ENCODE peak calls at places on chromosomes 11 and 22, in nine cellular contexts. U is heart right ventricle, J is PC-3, O is GM12865, M is neural crest cell, L is bronchial epithelial cell, Y is CD14-positive monocyte, P is hepatocyte, W is GM13976. B is an unnamed sample.

GRCh38 chr11:18239655-18240054 is 3.1 kb upstream of the SAA4 start:
- DNase-seq in U (no peak), J (no peak), O (no peak), M (no peak), L (no peak), Y (no peak), P (no peak), W (no peak), B (no peak)

GRCh38 chr22:40325315-40325714 is 21.0 kb upstream of the ADSL start:
- DNase-seq in U (no peak), J (no peak), O (peak), M (no peak), L (no peak), Y (no peak), P (no peak), W (no peak), B (peak)

GRCh38 chr11:57417056-57417455 is 9.9 kb downstream of the SLC43A3 start:
- DNase-seq in U (no peak), J (no peak), O (no peak), M (no peak), L (no peak), Y (no peak), P (no peak), W (no peak), B (no peak)

GRCh38 chr22:45240810-45241631 is at the start of gene KIAA0930:
- DNase-seq in U (peak), J (peak), O (peak), M (peak), L (no peak), Y (peak), P (peak), W (peak), B (peak)

GRCh38 chr11:132106336-132106982 is 736.0 kb downstream of the NTM start:
- DNase-seq in U (no peak), J (peak), O (no peak), M (no peak), L (peak), Y (no peak), P (no peak), W (no peak), B (no peak)

GRCh38 chr22:20111689-20112622 is 3.9 kb upstream of the RANBP1 start:
- DNase-seq in U (no peak), J (no peak), O (no peak), M (no peak), L (no peak), Y (no peak), P (no peak), W (no peak), B (no peak)

GRCh38 chr22:24591286-24591830 is 1.5 kb downstream of the LRRC75B start:
- DNase-seq in U (no peak), J (no peak), O (no peak), M (no peak), L (no peak), Y (no peak), P (no peak), W (no peak), B (no peak)

GRCh38 chr22:20777420-20778177 is 3.7 kb downstream of the SERPIND1 start:
- DNase-seq in U (no peak), J (peak), O (no peak), M (no peak), L (peak), Y (no peak), P (peak), W (no peak), B (no peak)

GRCh38 chr11:90134420-90135003 is at the start of gene NAALAD2:
- DNase-seq in U (peak), J (no peak), O (peak), M (peak), L (no peak), Y (no peak), P (peak), W (peak), B (no peak)

GRCh38 chr22:36386900-36387663 is 685 bp downstream of the MYH9 start:
- DNase-seq in U (peak), J (no peak), O (peak), M (no peak), L (no peak), Y (peak), P (peak), W (peak), B (peak)

GRCh38 chr11:26976389-26976788 is 17.5 kb upstream of the FIBIN start:
- DNase-seq in U (no peak), J (peak), O (no peak), M (no peak), L (peak), Y (no peak), P (no peak), W (no peak), B (no peak)

GRCh38 chr11:126336646-126337045 is 18.8 kb upstream of the ST3GAL4 start:
- DNase-seq in U (no peak), J (no peak), O (no peak), M (no peak), L (no peak), Y (no peak), P (no peak), W (no peak), B (no peak)

GRCh38 chr22:25750569-25751173 is 8.7 kb downstream of the MYO18B start:
- DNase-seq in U (no peak), J (no peak), O (no peak), M (no peak), L (no peak), Y (peak), P (no peak), W (no peak), B (no peak)
- TF ChIP-seq CTCF in U (no peak), J (no peak), O (no peak), M (no peak), L (no peak), Y (no peak), P (no peak), W (no peak), B (no peak)

GRCh38 chr11:8180469-8180868 is 11.6 kb upstream of the RIC3 start:
- DNase-seq in U (no peak), J (no peak), O (no peak), M (no peak), L (no peak), Y (no peak), P (no peak), W (no peak), B (no peak)
- TF ChIP-seq CTCF in U (no peak), J (no peak), O (no peak), M (no peak), L (no peak), Y (no peak), P (no peak), W (no peak), B (no peak)

GRCh38 chr11:95231881-95232605 is 1.0 kb upstream of the SESN3 start:
- DNase-seq in U (peak), J (no peak), O (peak), M (peak), L (peak), Y (peak), P (peak), W (peak), B (peak)

GRCh38 chr11:95231126-95231880 is at the start of gene SESN3:
- DNase-seq in U (peak), J (peak), O (peak), M (peak), L (peak), Y (peak), P (peak), W (peak), B (peak)

GRCh38 chr11:95230054-95231034 is 658 bp downstream of the SESN3 start:
- DNase-seq in U (peak), J (no peak), O (no peak), M (peak), L (peak), Y (peak), P (peak), W (no peak), B (no peak)

GRCh38 chr11:95229199-95230053 is 1.6 kb downstream of the SESN3 start:
- DNase-seq in U (no peak), J (no peak), O (no peak), M (no peak), L (peak), Y (no peak), P (no peak), W (no peak), B (no peak)

GRCh38 chr11:95228081-95228859 is 2.7 kb downstream of the SESN3 start:
- DNase-seq in U (no peak), J (peak), O (no peak), M (no peak), L (peak), Y (no peak), P (no peak), W (no peak), B (no peak)
- TF ChIP-seq CTCF in U (no peak), J (no peak), O (no peak), M (no peak), L (no peak), Y (no peak), P (no peak), W (no peak), B (no peak)

GRCh38 chr11:4643682-4644081 is at the start of gene OR51E1:
- DNase-seq in U (no peak), J (no peak), O (no peak), M (no peak), L (no peak), Y (no peak), P (no peak), W (no peak), B (no peak)
- TF ChIP-seq CTCF in U (no peak), J (no peak), O (no peak), M (no peak), L (no peak), Y (no peak), P (no peak), W (no peak), B (no peak)

DNA sequence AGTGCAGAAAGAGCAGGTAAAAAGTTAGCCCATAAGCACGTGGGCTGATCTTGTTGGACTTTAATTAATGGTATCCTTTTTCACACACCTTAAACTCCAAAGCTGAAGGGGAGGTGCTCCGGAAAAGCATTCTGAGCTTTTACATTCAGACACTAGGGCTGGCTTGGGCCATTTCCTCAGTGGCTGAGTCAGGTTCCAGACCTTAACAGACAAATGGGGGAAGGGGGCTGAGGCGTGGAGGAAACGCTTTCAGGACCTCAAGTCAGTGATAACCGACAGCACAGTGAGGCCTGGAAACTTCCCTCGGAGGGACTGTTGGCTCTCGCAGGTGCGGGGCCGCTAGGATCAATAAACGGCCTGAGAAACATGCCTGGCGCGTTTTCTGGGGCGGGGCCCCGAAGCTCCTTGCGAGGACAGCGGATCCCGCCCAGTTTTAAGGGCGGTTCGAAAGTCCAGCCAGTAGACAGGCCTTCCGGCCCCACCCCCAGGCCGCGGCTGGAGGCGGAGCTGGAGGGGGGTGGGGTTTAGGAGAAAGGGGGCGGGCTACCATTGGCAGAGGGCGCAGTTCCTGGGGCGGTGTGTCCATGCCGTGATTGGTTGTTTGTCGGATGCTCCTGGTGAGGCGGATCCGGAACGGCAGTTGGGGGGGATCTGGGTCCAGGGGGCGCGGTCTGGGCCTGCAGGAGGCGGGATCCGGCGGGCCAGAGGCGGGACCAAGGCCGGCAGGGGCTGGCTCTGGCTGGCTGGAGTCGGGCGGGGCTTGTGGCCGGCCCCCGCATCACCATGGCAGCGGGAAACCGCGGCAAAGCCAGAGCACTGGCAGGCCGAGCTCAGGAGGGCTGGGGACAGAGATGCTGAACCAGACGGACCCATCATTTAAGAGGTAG is 8.0 kb downstream of the C11orf52 start:
- DNase-seq in U (peak), J (peak), O (peak), M (peak), L (peak), Y (peak), P (peak), W (peak), B (peak)
- TF ChIP-seq CTCF in U (no peak), J (no peak), O (no peak), M (peak), L (peak), Y (no peak), P (no peak), W (no peak), B (no peak)

GRCh38 chr11:116642481-116642880 is 130.3 kb downstream of the BUD13 start:
- DNase-seq in U (no peak), J (no peak), O (no peak), M (no peak), L (no peak), Y (no peak), P (no peak), W (no peak), B (no peak)
- TF ChIP-seq CTCF in U (no peak), J (no peak), O (no peak), M (no peak), L (no peak), Y (no peak), P (no peak), W (no peak), B (no peak)

DNA sequence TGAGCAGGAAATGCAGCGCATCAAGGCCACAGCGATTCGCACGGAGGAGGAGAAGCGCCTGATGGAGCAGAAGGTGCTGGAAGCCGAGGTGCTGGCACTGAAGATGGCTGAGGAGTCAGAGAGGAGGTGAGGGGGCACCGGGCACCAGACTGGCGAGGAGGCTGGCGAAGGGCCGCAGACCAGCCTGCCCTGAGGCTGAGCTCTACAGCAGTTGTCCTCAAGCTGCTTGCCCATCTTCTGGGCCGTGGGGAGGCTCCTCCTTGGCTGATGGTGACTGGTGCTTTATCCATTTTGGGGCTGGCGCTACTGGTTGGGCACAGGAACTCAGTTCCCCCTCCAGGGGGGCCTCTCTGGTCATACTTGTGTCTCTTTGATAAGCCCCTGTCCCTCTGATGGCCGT is 46.4 kb upstream of the CABP7 start:
- DNase-seq in U (no peak), J (no peak), O (no peak), M (no peak), L (no peak), Y (no peak), P (no peak), W (no peak), B (no peak)
- TF ChIP-seq CTCF in U (no peak), J (no peak), O (no peak), M (no peak), L (no peak), Y (no peak), P (no peak), W (no peak), B (no peak)

DNA sequence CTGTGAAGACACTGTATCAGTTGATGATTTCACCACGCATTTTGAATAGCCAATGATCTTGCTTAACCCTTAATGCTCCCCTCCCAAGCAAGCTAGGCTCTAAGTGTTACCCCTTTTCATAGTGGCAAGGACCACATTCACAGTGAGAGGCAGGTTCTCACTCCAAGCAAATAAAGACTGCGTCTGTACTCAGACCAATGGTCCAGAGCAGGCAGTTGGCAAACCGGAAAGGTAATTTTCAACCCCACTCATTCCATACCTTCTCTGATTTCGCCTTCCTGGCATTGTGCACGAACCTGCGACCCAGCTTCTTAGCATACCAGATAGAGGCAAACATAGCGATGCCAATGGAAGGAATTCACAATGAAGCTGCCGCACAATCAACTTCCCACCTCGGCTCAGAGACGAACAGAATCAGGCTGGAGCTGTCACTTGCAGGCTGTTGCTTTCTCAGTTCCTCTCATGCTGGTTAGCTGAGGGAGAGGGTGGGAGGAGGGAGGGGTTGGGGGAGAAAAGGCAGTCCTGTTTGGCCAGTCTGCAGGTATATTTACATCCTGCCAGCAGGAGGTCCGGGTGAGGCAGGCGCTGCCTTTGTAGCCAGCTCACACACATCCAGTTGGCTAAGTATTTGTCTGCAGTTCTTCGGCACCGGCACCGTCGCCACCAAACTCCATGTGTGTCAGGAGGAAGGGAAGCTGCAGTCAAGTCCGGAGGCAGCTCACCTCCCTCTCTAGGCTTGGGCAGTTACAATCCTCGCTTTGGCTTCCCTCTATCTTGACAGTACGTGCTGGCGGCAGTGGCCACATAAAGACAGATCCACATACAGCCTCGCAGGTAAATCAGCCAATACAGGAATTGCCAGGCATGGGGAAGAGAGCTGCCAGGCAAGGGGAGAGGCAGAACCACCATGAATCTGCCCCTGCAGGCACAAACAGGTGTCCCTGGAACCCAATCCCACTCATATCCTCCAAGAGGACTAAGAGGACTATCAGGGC is 1151.3 kb upstream of the CCDC90B start:
- DNase-seq in U (no peak), J (peak), O (peak), M (no peak), L (peak), Y (no peak), P (peak), W (peak), B (peak)
- TF ChIP-seq CTCF in U (no peak), J (no peak), O (no peak), M (no peak), L (no peak), Y (no peak), P (no peak), W (no peak), B (no peak)

DNA sequence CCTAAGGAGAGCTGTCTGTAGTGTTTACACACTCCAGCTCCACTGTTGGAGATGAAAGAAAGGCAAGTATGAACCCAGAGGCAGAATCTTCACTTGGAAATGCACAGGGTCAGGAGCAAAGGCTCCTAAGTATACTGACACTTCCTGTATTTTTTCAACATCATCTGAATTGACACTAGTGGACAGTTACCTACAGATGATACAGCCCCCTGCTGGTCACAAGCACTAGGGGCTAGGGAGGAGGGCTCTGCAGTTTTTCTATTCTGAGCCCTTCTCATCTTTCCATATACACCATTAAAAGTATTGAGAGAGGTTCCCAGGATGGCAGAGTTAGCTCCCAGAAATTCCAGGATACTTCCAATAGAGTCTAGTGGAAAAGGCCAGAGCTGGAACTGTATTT is 290.3 kb upstream of the API5 start:
- DNase-seq in U (no peak), J (peak), O (peak), M (peak), L (no peak), Y (no peak), P (peak), W (peak), B (peak)
- TF ChIP-seq CTCF in U (peak), J (peak), O (peak), M (peak), L (no peak), Y (no peak), P (peak), W (no peak), B (peak)

B was measured in GM13977.